ENCODE peak calls at places on chromosomes 3 and 15, in eight cellular contexts. E, F, A, C, S, W, P and K are unnamed samples.

GRCh38 chr3:59189561-59190338 is 139.9 kb upstream of the CFAP20DC start:
- DNase-seq in E (peak), F (no peak), A (no peak), C (no peak), S (no peak), W (no peak), P (no peak), K (no peak)

GRCh38 chr15:33699691-33700447 is 268.4 kb upstream of the CHRM5 start:
- DNase-seq in E (peak), F (no peak), A (no peak), C (no peak), S (no peak), W (no peak), P (no peak), K (no peak)

GRCh38 chr3:16177962-16178627 is 3.6 kb downstream of the GALNT15 start:
- DNase-seq in E (peak), F (peak), A (peak), C (peak), S (peak), W (peak), P (peak), K (peak)

GRCh38 chr3:99637041-99637380 is 1.4 kb upstream of the COL8A1 start:
- DNase-seq in E (peak), F (no peak), A (no peak), C (no peak), S (peak), W (no peak), P (peak), K (no peak)

GRCh38 chr3:100662113-100662823 is 47.0 kb upstream of the TFG start:
- DNase-seq in E (no peak), F (no peak), A (no peak), C (no peak), S (no peak), W (no peak), P (no peak), K (no peak)

GRCh38 chr3:29453278-29453961 is 172.5 kb downstream of the RBMS3 start:
- DNase-seq in E (peak), F (no peak), A (peak), C (no peak), S (no peak), W (peak), P (no peak), K (no peak)

GRCh38 chr15:90583471-90584252 is 53.9 kb downstream of the CRTC3 start:
- DNase-seq in E (no peak), F (no peak), A (no peak), C (no peak), S (no peak), W (no peak), P (no peak), K (no peak)

GRCh38 chr15:59794229-59794886 is 105.2 kb upstream of the BNIP2 start:
- DNase-seq in E (no peak), F (no peak), A (no peak), C (no peak), S (no peak), W (no peak), P (no peak), K (no peak)

GRCh38 chr3:170523248-170523647 is 62.6 kb downstream of the SLC7A14 start:
- DNase-seq in E (peak), F (no peak), A (no peak), C (no peak), S (no peak), W (no peak), P (no peak), K (no peak)

GRCh38 chr3:18809640-18810305 is 338.5 kb upstream of the KCNH8 start:
- DNase-seq in E (no peak), F (no peak), A (no peak), C (no peak), S (no peak), W (no peak), P (no peak), K (no peak)

GRCh38 chr15:64705006-64705405 is 70.4 kb downstream of the RBPMS2 start:
- DNase-seq in E (no peak), F (no peak), A (no peak), C (no peak), S (no peak), W (no peak), P (no peak), K (no peak)

GRCh38 chr3:124526601-124527000 is 203.7 kb upstream of the UMPS start:
- DNase-seq in E (no peak), F (no peak), A (no peak), C (no peak), S (no peak), W (no peak), P (no peak), K (no peak)
- TF ChIP-seq CTCF in E (no peak), F (peak), A (no peak), C (no peak), S (no peak), W (no peak), P (peak), K (no peak)

GRCh38 chr3:188486126-188486525 is 332.2 kb downstream of the LPP start:
- DNase-seq in E (peak), F (no peak), A (no peak), C (no peak), S (no peak), W (no peak), P (peak), K (no peak)
- TF ChIP-seq CTCF in E (no peak), F (no peak), A (no peak), C (no peak), S (no peak), W (no peak), P (no peak), K (no peak)

GRCh38 chr15:38035701-38036100 is 101.3 kb downstream of the TMCO5A start:
- DNase-seq in E (no peak), F (no peak), A (no peak), C (no peak), S (no peak), W (no peak), P (no peak), K (no peak)

GRCh38 chr15:38029741-38030140 is 95.3 kb downstream of the TMCO5A start:
- DNase-seq in E (no peak), F (no peak), A (no peak), C (no peak), S (peak), W (no peak), P (no peak), K (no peak)

GRCh38 chr15:38028869-38029268 is 94.4 kb downstream of the TMCO5A start:
- DNase-seq in E (no peak), F (no peak), A (no peak), C (no peak), S (no peak), W (no peak), P (no peak), K (no peak)

GRCh38 chr15:38030609-38031008 is 96.2 kb downstream of the TMCO5A start:
- DNase-seq in E (no peak), F (no peak), A (no peak), C (no peak), S (no peak), W (no peak), P (no peak), K (no peak)
- TF ChIP-seq CTCF in E (no peak), F (no peak), A (no peak), C (no peak), S (no peak), W (no peak), P (no peak), K (no peak)

GRCh38 chr3:126664591-126665214 is 9.8 kb upstream of the TXNRD3 start:
- DNase-seq in E (no peak), F (no peak), A (no peak), C (no peak), S (no peak), W (no peak), P (no peak), K (no peak)
- TF ChIP-seq CTCF in E (no peak), F (no peak), A (no peak), C (no peak), S (peak), W (no peak), P (peak), K (no peak)

GRCh38 chr3:154549391-154549790 is 119.4 kb upstream of the GPR149 start:
- DNase-seq in E (no peak), F (no peak), A (no peak), C (no peak), S (no peak), W (no peak), P (no peak), K (no peak)

GRCh38 chr3:154548341-154548740 is 118.4 kb upstream of the GPR149 start:
- DNase-seq in E (no peak), F (no peak), A (no peak), C (no peak), S (no peak), W (no peak), P (no peak), K (no peak)

DNA sequence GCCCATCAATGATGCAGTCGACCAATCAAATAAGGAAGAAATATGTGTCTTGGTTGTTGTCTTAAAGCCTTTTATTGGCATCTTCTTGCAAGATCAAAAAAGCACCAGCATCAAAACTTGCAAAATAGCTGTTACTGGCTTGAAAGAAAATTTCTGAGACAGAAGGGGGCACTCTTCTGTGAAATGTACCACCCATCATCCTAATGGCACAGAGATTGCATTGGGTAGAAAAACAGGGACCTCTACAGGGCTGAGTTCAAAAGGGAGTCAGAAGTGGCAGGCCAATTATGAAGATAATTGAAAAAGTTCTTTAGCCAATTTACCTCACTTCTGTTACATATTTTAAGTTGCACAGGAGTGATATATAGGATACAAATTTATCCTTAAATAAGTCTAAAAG is 122.3 kb upstream of the GPR149 start:
- DNase-seq in E (peak), F (no peak), A (no peak), C (no peak), S (no peak), W (no peak), P (no peak), K (no peak)
- TF ChIP-seq CTCF in E (no peak), F (peak), A (no peak), C (no peak), S (no peak), W (no peak), P (no peak), K (no peak)

DNA sequence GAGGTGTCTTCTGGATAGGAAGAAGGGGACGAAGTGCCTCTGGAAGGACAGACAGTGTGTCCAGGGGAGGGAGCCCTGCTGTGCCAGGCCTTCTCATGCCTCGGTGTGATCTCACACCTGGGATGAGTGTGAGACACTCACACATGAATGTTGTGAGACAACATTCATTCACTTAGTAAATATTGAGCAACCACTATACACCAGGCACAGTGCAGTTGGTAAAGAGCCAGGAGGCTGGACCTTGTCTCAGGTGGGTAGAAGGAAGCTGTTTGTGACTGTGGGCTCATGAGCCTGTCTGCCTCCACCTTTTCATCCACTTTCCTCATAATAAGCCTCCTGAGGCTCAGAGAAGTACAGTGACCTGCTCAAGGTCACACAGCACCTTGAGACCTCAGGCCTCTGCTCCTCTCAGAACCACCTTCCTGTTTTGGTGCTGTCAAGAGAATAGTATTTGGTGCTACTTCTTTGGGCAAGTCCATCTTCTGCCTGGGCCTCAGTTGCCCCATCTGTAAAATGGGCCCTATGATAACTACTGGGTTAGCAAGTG is 20.9 kb downstream of the SLC6A6 start:
- DNase-seq in E (peak), F (no peak), A (no peak), C (no peak), S (no peak), W (peak), P (no peak), K (no peak)
- TF ChIP-seq CTCF in E (peak), F (no peak), A (no peak), C (no peak), S (no peak), W (no peak), P (no peak), K (no peak)

GRCh38 chr15:82140859-82141258 is 95.0 kb upstream of the MEX3B start:
- DNase-seq in E (peak), F (no peak), A (no peak), C (no peak), S (no peak), W (no peak), P (no peak), K (no peak)

GRCh38 chr15:82137261-82137660 is 91.4 kb upstream of the MEX3B start:
- DNase-seq in E (no peak), F (no peak), A (no peak), C (no peak), S (no peak), W (no peak), P (peak), K (no peak)

GRCh38 chr15:82135645-82136044 is 89.8 kb upstream of the MEX3B start:
- DNase-seq in E (no peak), F (no peak), A (no peak), C (no peak), S (no peak), W (no peak), P (peak), K (no peak)

GRCh38 chr15:82139823-82140268 is 94.0 kb upstream of the MEX3B start:
- DNase-seq in E (peak), F (no peak), A (no peak), C (no peak), S (no peak), W (no peak), P (peak), K (no peak)

GRCh38 chr15:82138306-82138705 is 92.5 kb upstream of the MEX3B start:
- DNase-seq in E (no peak), F (no peak), A (no peak), C (no peak), S (no peak), W (no peak), P (no peak), K (no peak)
- TF ChIP-seq CTCF in E (no peak), F (no peak), A (no peak), C (no peak), S (no peak), W (no peak), P (no peak), K (no peak)

DNA sequence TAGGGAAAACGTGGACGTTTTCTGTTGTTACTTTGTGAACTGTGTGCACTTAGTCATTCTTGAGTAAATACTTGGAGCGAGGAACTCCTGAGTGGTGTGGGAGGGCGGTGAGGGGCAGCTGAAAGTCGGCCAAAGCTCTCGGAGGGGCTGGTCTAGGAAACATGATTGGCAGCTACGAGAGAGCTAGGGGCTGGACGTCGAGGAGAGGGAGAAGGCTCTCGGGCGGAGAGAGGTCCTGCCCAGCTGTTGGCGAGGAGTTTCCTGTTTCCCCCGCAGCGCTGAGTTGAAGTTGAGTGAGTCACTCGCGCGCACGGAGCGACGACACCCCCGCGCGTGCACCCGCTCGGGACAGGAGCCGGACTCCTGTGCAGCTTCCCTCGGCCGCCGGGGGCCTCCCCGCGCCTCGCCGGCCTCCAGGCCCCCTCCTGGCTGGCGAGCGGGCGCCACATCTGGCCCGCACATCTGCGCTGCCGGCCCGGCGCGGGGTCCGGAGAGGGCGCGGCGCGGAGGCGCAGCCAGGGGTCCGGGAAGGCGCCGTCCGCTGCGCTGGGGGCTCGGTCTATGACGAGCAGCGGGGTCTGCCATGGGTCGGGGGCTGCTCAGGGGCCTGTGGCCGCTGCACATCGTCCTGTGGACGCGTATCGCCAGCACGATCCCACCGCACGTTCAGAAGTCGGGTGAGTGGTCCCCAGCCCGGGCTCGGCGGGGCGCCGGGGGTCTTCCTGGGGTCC is at the start of gene TGFBR2:
- DNase-seq in E (peak), F (peak), A (peak), C (peak), S (peak), W (peak), P (peak), K (peak)
- TF ChIP-seq CTCF in E (no peak), F (peak), A (no peak), C (peak), S (no peak), W (peak), P (peak), K (peak)